ENCODE peak calls at places on chromosomes 7 and 10, in nine cellular contexts. One of them, this sample, is unnamed.

GRCh38 chr10:89440262-89440661 is 25.9 kb downstream of the IFIT5 start:
- DNase-seq in cardiac muscle cell: no peak
- DNase-seq in Peyer's patch: no peak
- DNase-seq in astrocyte: no peak
- DNase-seq in IMR-90: no peak
- DNase-seq in left ventricle myocardium inferior: peak
- DNase-seq in NB4: no peak
- DNase-seq in endodermal cell: no peak
- DNase-seq in prostate gland: no peak
- DNase-seq in this sample: no peak

GRCh38 chr10:115432188-115432819 is 339.1 kb downstream of the ATRNL1 start:
- DNase-seq in left ventricle myocardium inferior: no peak
- DNase-seq in Peyer's patch: no peak
- DNase-seq in prostate gland: no peak
- DNase-seq in astrocyte: peak
- DNase-seq in IMR-90: peak
- DNase-seq in cardiac muscle cell: peak
- DNase-seq in endodermal cell: no peak
- DNase-seq in NB4: peak
- DNase-seq in this sample: no peak

GRCh38 chr7:18474944-18475343 is 20.6 kb upstream of the HDAC9 start:
- DNase-seq in Peyer's patch: no peak
- DNase-seq in left ventricle myocardium inferior: no peak
- DNase-seq in prostate gland: no peak
- DNase-seq in IMR-90: no peak
- DNase-seq in astrocyte: no peak
- DNase-seq in NB4: no peak
- DNase-seq in cardiac muscle cell: no peak
- DNase-seq in endodermal cell: no peak
- DNase-seq in this sample: no peak

GRCh38 chr10:97119058-97119832 is 66.5 kb downstream of the SLIT1 start:
- DNase-seq in astrocyte: no peak
- DNase-seq in Peyer's patch: no peak
- DNase-seq in IMR-90: no peak
- DNase-seq in cardiac muscle cell: no peak
- DNase-seq in endodermal cell: peak
- DNase-seq in prostate gland: no peak
- DNase-seq in left ventricle myocardium inferior: no peak
- DNase-seq in NB4: no peak
- DNase-seq in this sample: no peak

GRCh38 chr7:74429153-74429747 is 24.5 kb upstream of the GTF2IRD1 start:
- DNase-seq in NB4: peak
- DNase-seq in astrocyte: peak
- DNase-seq in cardiac muscle cell: no peak
- DNase-seq in left ventricle myocardium inferior: no peak
- DNase-seq in endodermal cell: peak
- DNase-seq in prostate gland: no peak
- DNase-seq in IMR-90: peak
- DNase-seq in Peyer's patch: no peak
- DNase-seq in this sample: no peak

GRCh38 chr7:54932818-54933543 is 85.8 kb upstream of the EGFR start:
- DNase-seq in Peyer's patch: peak
- DNase-seq in left ventricle myocardium inferior: peak
- DNase-seq in IMR-90: peak
- DNase-seq in prostate gland: peak
- DNase-seq in astrocyte: peak
- DNase-seq in NB4: no peak
- DNase-seq in endodermal cell: peak
- DNase-seq in cardiac muscle cell: peak
- DNase-seq in this sample: no peak

GRCh38 chr7:114084381-114085312 is 165.8 kb upstream of the PPP1R3A start:
- DNase-seq in IMR-90: no peak
- DNase-seq in cardiac muscle cell: peak
- DNase-seq in endodermal cell: peak
- DNase-seq in prostate gland: peak
- DNase-seq in left ventricle myocardium inferior: peak
- DNase-seq in astrocyte: peak
- DNase-seq in NB4: no peak
- DNase-seq in Peyer's patch: peak
- DNase-seq in this sample: peak

GRCh38 chr10:35364808-35365207 is 28.5 kb downstream of the CCNY start:
- DNase-seq in astrocyte: no peak
- DNase-seq in prostate gland: no peak
- DNase-seq in cardiac muscle cell: no peak
- DNase-seq in Peyer's patch: no peak
- DNase-seq in endodermal cell: no peak
- DNase-seq in NB4: no peak
- DNase-seq in left ventricle myocardium inferior: no peak
- DNase-seq in IMR-90: no peak
- DNase-seq in this sample: no peak

GRCh38 chr7:132489776-132490237 is 86.5 kb downstream of the PLXNA4 start:
- DNase-seq in endodermal cell: no peak
- DNase-seq in Peyer's patch: no peak
- DNase-seq in left ventricle myocardium inferior: no peak
- DNase-seq in astrocyte: no peak
- DNase-seq in NB4: no peak
- DNase-seq in prostate gland: no peak
- DNase-seq in cardiac muscle cell: no peak
- DNase-seq in IMR-90: no peak
- DNase-seq in this sample: no peak

GRCh38 chr7:138670594-138670993 is 30.6 kb downstream of the SVOPL start:
- DNase-seq in IMR-90: no peak
- DNase-seq in cardiac muscle cell: no peak
- DNase-seq in prostate gland: no peak
- DNase-seq in left ventricle myocardium inferior: no peak
- DNase-seq in astrocyte: no peak
- DNase-seq in NB4: no peak
- DNase-seq in endodermal cell: no peak
- DNase-seq in Peyer's patch: no peak
- DNase-seq in this sample: no peak

GRCh38 chr10:129963076-129963830 is 821 bp downstream of the EBF3 start:
- DNase-seq in Peyer's patch: no peak
- DNase-seq in cardiac muscle cell: peak
- DNase-seq in IMR-90: peak
- DNase-seq in prostate gland: no peak
- DNase-seq in NB4: peak
- DNase-seq in left ventricle myocardium inferior: no peak
- DNase-seq in astrocyte: peak
- DNase-seq in endodermal cell: peak
- DNase-seq in this sample: no peak

GRCh38 chr7:151340794-151341356 is 737 bp upstream of the NUB1 start:
- DNase-seq in astrocyte: no peak
- DNase-seq in NB4: no peak
- DNase-seq in prostate gland: no peak
- DNase-seq in Peyer's patch: no peak
- DNase-seq in left ventricle myocardium inferior: no peak
- DNase-seq in IMR-90: no peak
- DNase-seq in cardiac muscle cell: no peak
- DNase-seq in endodermal cell: no peak
- DNase-seq in this sample: no peak

GRCh38 chr10:99888623-99889022 is 106.2 kb downstream of the ABCC2 start:
- DNase-seq in left ventricle myocardium inferior: no peak
- DNase-seq in endodermal cell: peak
- DNase-seq in prostate gland: no peak
- DNase-seq in cardiac muscle cell: no peak
- DNase-seq in astrocyte: peak
- DNase-seq in Peyer's patch: no peak
- DNase-seq in NB4: no peak
- DNase-seq in IMR-90: peak
- DNase-seq in this sample: no peak

GRCh38 chr7:5429253-5429856 is 5.7 kb upstream of the TNRC18 start:
- DNase-seq in NB4: peak
- DNase-seq in cardiac muscle cell: peak
- DNase-seq in left ventricle myocardium inferior: peak
- DNase-seq in IMR-90: peak
- DNase-seq in prostate gland: no peak
- DNase-seq in Peyer's patch: peak
- DNase-seq in endodermal cell: no peak
- DNase-seq in astrocyte: peak
- DNase-seq in this sample: no peak

GRCh38 chr7:31710171-31710570 is 23.2 kb downstream of the PPP1R17 start:
- DNase-seq in left ventricle myocardium inferior: no peak
- DNase-seq in IMR-90: no peak
- DNase-seq in NB4: no peak
- DNase-seq in endodermal cell: peak
- DNase-seq in astrocyte: no peak
- DNase-seq in Peyer's patch: no peak
- DNase-seq in cardiac muscle cell: no peak
- DNase-seq in prostate gland: no peak
- DNase-seq in this sample: no peak

GRCh38 chr10:77228559-77228958 is 409.0 kb downstream of the KCNMA1 start:
- DNase-seq in left ventricle myocardium inferior: no peak
- DNase-seq in cardiac muscle cell: no peak
- DNase-seq in Peyer's patch: no peak
- DNase-seq in astrocyte: no peak
- DNase-seq in endodermal cell: no peak
- DNase-seq in NB4: no peak
- DNase-seq in IMR-90: no peak
- DNase-seq in prostate gland: no peak
- DNase-seq in this sample: no peak

GRCh38 chr10:72250666-72251065 is 23.1 kb upstream of the DDIT4 start:
- DNase-seq in endodermal cell: no peak
- DNase-seq in prostate gland: peak
- DNase-seq in left ventricle myocardium inferior: peak
- DNase-seq in IMR-90: peak
- DNase-seq in NB4: no peak
- DNase-seq in cardiac muscle cell: no peak
- DNase-seq in astrocyte: peak
- DNase-seq in Peyer's patch: no peak
- DNase-seq in this sample: no peak

DNA sequence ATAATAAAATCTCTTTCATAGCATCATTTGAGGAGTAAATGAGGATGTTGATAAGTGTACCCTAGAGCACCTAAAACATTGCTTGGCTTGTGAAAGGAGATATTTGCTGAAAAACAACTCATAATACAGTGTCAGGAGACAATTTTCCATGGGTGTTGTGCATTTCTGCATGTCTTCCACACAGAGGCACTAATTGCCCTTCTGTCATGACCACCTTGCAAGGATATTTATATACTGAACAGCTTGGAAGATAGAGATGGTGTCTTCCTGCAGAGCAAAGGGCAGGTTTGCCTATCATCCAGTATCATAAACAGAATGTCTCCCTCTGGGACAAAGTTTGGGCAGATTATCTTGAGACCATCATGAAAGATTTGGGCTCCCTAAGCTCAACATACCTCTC is 495.2 kb upstream of the LRRN3 start:
- DNase-seq in astrocyte: no peak
- DNase-seq in endodermal cell: no peak
- DNase-seq in prostate gland: no peak
- DNase-seq in Peyer's patch: no peak
- DNase-seq in NB4: no peak
- DNase-seq in cardiac muscle cell: peak
- DNase-seq in left ventricle myocardium inferior: no peak
- DNase-seq in IMR-90: no peak
- DNase-seq in this sample: no peak
- TF ChIP-seq CTCF in astrocyte: no peak
- TF ChIP-seq CTCF in endodermal cell: peak
- TF ChIP-seq CTCF in prostate gland: no peak
- TF ChIP-seq CTCF in Peyer's patch: no peak
- TF ChIP-seq CTCF in NB4: no peak
- TF ChIP-seq CTCF in cardiac muscle cell: no peak
- TF ChIP-seq CTCF in left ventricle myocardium inferior: peak
- TF ChIP-seq CTCF in IMR-90: no peak
- TF ChIP-seq CTCF in this sample: no peak

GRCh38 chr7:134357486-134357885 is 40.8 kb upstream of the SLC35B4 start:
- DNase-seq in left ventricle myocardium inferior: no peak
- DNase-seq in IMR-90: no peak
- DNase-seq in cardiac muscle cell: no peak
- DNase-seq in endodermal cell: no peak
- DNase-seq in Peyer's patch: no peak
- DNase-seq in prostate gland: no peak
- DNase-seq in NB4: no peak
- DNase-seq in astrocyte: no peak
- DNase-seq in this sample: no peak
- TF ChIP-seq CTCF in left ventricle myocardium inferior: no peak
- TF ChIP-seq CTCF in IMR-90: peak
- TF ChIP-seq CTCF in cardiac muscle cell: no peak
- TF ChIP-seq CTCF in endodermal cell: peak
- TF ChIP-seq CTCF in Peyer's patch: no peak
- TF ChIP-seq CTCF in prostate gland: no peak
- TF ChIP-seq CTCF in NB4: peak
- TF ChIP-seq CTCF in astrocyte: no peak
- TF ChIP-seq CTCF in this sample: no peak

GRCh38 chr7:139897422-139898085 is 68.5 kb downstream of the TBXAS1 start:
- DNase-seq in NB4: no peak
- DNase-seq in left ventricle myocardium inferior: no peak
- DNase-seq in prostate gland: no peak
- DNase-seq in endodermal cell: no peak
- DNase-seq in Peyer's patch: no peak
- DNase-seq in cardiac muscle cell: no peak
- DNase-seq in IMR-90: no peak
- DNase-seq in astrocyte: no peak
- DNase-seq in this sample: no peak
- TF ChIP-seq CTCF in NB4: no peak
- TF ChIP-seq CTCF in left ventricle myocardium inferior: no peak
- TF ChIP-seq CTCF in prostate gland: no peak
- TF ChIP-seq CTCF in endodermal cell: no peak
- TF ChIP-seq CTCF in Peyer's patch: no peak
- TF ChIP-seq CTCF in cardiac muscle cell: no peak
- TF ChIP-seq CTCF in IMR-90: no peak
- TF ChIP-seq CTCF in astrocyte: no peak
- TF ChIP-seq CTCF in this sample: no peak

DNA sequence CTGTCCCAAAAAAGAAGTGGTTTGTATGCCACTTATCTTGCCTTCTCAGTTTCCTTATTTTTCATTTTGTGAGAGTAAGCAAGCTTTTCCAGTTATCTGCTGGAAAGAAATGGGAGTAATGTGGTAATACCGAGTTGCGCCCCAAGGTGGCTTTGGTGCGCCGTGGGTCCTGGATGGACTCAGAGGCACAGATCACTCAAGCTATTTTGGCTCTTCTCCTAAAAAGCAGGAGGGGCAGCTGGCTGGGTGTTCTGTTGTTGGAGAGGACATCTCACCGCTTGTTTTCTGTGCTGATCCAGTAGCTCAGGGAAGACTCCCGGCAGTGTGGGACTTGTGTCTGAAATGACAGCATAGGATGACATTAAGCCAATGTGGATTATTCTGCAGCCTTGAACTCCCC is 16.4 kb downstream of the PRKRIP1 start:
- DNase-seq in prostate gland: peak
- DNase-seq in NB4: peak
- DNase-seq in astrocyte: no peak
- DNase-seq in IMR-90: peak
- DNase-seq in Peyer's patch: no peak
- DNase-seq in endodermal cell: peak
- DNase-seq in left ventricle myocardium inferior: peak
- DNase-seq in cardiac muscle cell: no peak
- DNase-seq in this sample: no peak
- TF ChIP-seq CTCF in prostate gland: no peak
- TF ChIP-seq CTCF in NB4: peak
- TF ChIP-seq CTCF in astrocyte: peak
- TF ChIP-seq CTCF in IMR-90: peak
- TF ChIP-seq CTCF in Peyer's patch: peak
- TF ChIP-seq CTCF in endodermal cell: peak
- TF ChIP-seq CTCF in left ventricle myocardium inferior: peak
- TF ChIP-seq CTCF in cardiac muscle cell: peak
- TF ChIP-seq CTCF in this sample: peak

GRCh38 chr10:1824928-1825327 is 87.6 kb upstream of the ADARB2 start:
- DNase-seq in Peyer's patch: no peak
- DNase-seq in left ventricle myocardium inferior: no peak
- DNase-seq in astrocyte: no peak
- DNase-seq in endodermal cell: no peak
- DNase-seq in NB4: peak
- DNase-seq in IMR-90: no peak
- DNase-seq in cardiac muscle cell: no peak
- DNase-seq in prostate gland: no peak
- DNase-seq in this sample: no peak
- TF ChIP-seq CTCF in Peyer's patch: no peak
- TF ChIP-seq CTCF in left ventricle myocardium inferior: no peak
- TF ChIP-seq CTCF in astrocyte: no peak
- TF ChIP-seq CTCF in endodermal cell: no peak
- TF ChIP-seq CTCF in NB4: no peak
- TF ChIP-seq CTCF in IMR-90: no peak
- TF ChIP-seq CTCF in cardiac muscle cell: no peak
- TF ChIP-seq CTCF in prostate gland: no peak
- TF ChIP-seq CTCF in this sample: no peak